ENCODE peak calls at places on chromosomes 5 and 9, in four cellular contexts. B is mammary epithelial cell, I is GM13977, X is transverse colon. O is an unnamed sample.

GRCh38 chr5:8958602-8959001 is 587.3 kb downstream of the SEMA5A start:
- DNase-seq in B (no peak), I (no peak), X (no peak), O (no peak)

GRCh38 chr5:108382784-108383358 is 973 bp upstream of the FBXL17 start:
- DNase-seq in B (peak), I (peak), X (peak), O (peak)

GRCh38 chr5:17665836-17666235 is 31.6 kb downstream of the TAF11L14 start:
- DNase-seq in B (no peak), I (no peak), X (no peak), O (no peak)

GRCh38 chr9:134304712-134305111 is 21.5 kb upstream of the RXRA start:
- DNase-seq in B (no peak), I (no peak), X (no peak), O (no peak)

GRCh38 chr9:136179761-136180160 is 25.2 kb downstream of the LHX3 start:
- DNase-seq in B (no peak), I (no peak), X (no peak), O (no peak)

GRCh38 chr9:37248651-37249163 is 128.3 kb downstream of the ZCCHC7 start:
- DNase-seq in B (no peak), I (no peak), X (no peak), O (no peak)

GRCh38 chr9:80020056-80020455 is 448.3 kb downstream of the TLE4 start:
- DNase-seq in B (no peak), I (no peak), X (no peak), O (no peak)

GRCh38 chr5:171882118-171882517 is 96.5 kb downstream of the SMIM23 start:
- DNase-seq in B (no peak), I (no peak), X (no peak), O (no peak)

GRCh38 chr5:150288361-150288760 is 1.2 kb downstream of the CAMK2A start:
- DNase-seq in B (no peak), I (no peak), X (no peak), O (no peak)

GRCh38 chr5:179874536-179875292 is 16.1 kb upstream of the MRNIP start:
- DNase-seq in B (no peak), I (no peak), X (no peak), O (no peak)

GRCh38 chr5:141507387-141508091 is 18.7 kb downstream of the PCDHGC5 start:
- DNase-seq in B (peak), I (peak), X (no peak), O (no peak)

GRCh38 chr9:76223749-76224340 is 170.4 kb downstream of the RFK start:
- DNase-seq in B (peak), I (no peak), X (no peak), O (no peak)

GRCh38 chr5:170632985-170633234 is 129.1 kb downstream of the KCNIP1 start:
- DNase-seq in B (no peak), I (peak), X (peak), O (no peak)

GRCh38 chr5:78360674-78361225 is 333 bp downstream of the SCAMP1 start:
- DNase-seq in B (no peak), I (peak), X (peak), O (peak)

GRCh38 chr5:119726544-119726943 is 97.2 kb downstream of the FAM170A start:
- DNase-seq in B (no peak), I (no peak), X (no peak), O (no peak)

GRCh38 chr9:92506184-92506857 is 24.0 kb upstream of the ASPN start:
- DNase-seq in B (peak), I (no peak), X (no peak), O (no peak)

GRCh38 chr5:63923914-63924313 is 38.3 kb downstream of the HTR1A start:
- DNase-seq in B (no peak), I (no peak), X (peak), O (peak)

GRCh38 chr9:133525677-133526076 is 918 bp upstream of the MYMK start:
- DNase-seq in B (no peak), I (no peak), X (no peak), O (no peak)

GRCh38 chr5:61228691-61229280 is 66.5 kb upstream of the SMIM15 start:
- DNase-seq in B (peak), I (no peak), X (no peak), O (no peak)

GRCh38 chr5:59099270-59099994 is 516.6 kb downstream of the RAB3C start:
- DNase-seq in B (peak), I (no peak), X (no peak), O (no peak)

GRCh38 chr9:12838546-12838945 is 63.7 kb downstream of the LURAP1L start:
- DNase-seq in B (no peak), I (no peak), X (no peak), O (no peak)

GRCh38 chr5:124651663-124652513 is 94.6 kb downstream of the ZNF608 start:
- DNase-seq in B (peak), I (peak), X (peak), O (peak)

DNA sequence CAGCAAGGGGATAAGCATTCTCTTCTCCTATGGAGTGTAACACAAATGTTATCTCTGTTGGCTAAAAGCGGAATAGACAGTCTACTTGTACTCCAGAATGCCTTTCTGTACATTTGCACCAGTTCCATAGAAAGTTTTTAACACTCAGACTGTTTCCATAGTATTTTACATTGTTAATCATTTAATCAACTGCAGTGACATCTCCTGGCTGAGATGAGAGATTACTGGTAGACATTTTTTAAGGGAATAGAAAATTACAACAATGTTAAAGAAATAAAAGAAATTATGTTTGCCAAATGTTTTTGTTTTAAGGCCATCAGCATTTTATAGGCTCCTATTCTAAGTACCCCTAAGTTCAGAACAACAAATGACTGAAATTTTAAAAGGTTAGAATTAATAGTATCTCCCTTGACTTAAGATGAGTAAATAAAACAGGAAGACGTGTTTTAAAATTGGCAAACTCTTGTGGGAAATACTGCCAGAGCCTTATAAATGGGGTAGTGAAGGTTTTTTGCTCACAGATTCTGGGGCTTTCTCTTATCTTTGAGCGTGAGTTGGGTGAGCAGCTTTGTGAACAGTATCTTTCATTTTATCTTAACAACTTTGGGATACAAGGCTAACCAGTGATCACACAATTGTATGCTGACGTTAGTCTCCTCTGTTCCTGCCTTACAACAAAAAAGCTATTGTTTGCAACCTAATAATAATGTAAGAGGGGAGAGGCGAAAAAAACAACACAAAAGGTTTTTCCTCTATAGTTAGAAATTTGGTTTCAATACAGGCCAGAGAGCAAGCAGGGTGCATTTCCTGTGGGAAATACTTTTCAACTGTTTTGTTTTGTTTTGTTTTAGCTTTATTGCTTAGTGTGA is 294.4 kb downstream of the FBXL7 start:
- DNase-seq in B (no peak), I (no peak), X (no peak), O (no peak)
- TF ChIP-seq CTCF in B (no peak), I (peak), X (no peak), O (no peak)

GRCh38 chr5:39561421-39561820 is 136.6 kb upstream of the DAB2 start:
- DNase-seq in B (peak), I (no peak), X (no peak), O (no peak)

GRCh38 chr5:39555788-39556187 is 131.0 kb upstream of the DAB2 start:
- DNase-seq in B (no peak), I (no peak), X (no peak), O (no peak)

DNA sequence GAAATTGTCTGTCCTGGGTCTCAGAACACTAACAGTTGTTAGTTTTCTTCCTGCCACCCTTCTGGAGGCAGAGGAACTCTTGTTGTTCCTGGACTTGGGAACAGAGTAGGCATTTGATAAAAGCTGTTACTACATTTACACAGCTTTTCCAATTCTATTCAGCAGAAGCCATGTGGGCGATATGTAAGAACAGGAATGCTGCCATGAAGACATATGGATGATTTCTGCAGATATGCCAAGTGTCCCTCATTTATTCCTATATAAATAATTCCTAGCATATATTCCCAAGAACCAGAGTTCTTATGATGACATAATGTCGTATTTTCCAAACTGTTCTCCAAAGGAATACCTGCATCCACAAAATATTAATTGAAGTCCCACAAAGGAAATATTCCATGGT is 135.9 kb upstream of the DAB2 start:
- DNase-seq in B (no peak), I (no peak), X (no peak), O (no peak)
- TF ChIP-seq CTCF in B (no peak), I (no peak), X (no peak), O (no peak)

GRCh38 chr5:116275282-116275681 is 190.5 kb downstream of the COMMD10 start:
- DNase-seq in B (no peak), I (no peak), X (no peak), O (no peak)

GRCh38 chr5:116273458-116274242 is 188.8 kb downstream of the COMMD10 start:
- DNase-seq in B (no peak), I (peak), X (no peak), O (no peak)

GRCh38 chr5:116274251-116274650 is 189.4 kb downstream of the COMMD10 start:
- DNase-seq in B (no peak), I (no peak), X (no peak), O (no peak)

GRCh38 chr5:116271432-116271831 is 186.6 kb downstream of the COMMD10 start:
- DNase-seq in B (peak), I (no peak), X (no peak), O (no peak)

GRCh38 chr5:116272281-116272941 is 187.6 kb downstream of the COMMD10 start:
- DNase-seq in B (no peak), I (no peak), X (no peak), O (no peak)
- TF ChIP-seq CTCF in B (peak), I (no peak), X (no peak), O (no peak)

DNA sequence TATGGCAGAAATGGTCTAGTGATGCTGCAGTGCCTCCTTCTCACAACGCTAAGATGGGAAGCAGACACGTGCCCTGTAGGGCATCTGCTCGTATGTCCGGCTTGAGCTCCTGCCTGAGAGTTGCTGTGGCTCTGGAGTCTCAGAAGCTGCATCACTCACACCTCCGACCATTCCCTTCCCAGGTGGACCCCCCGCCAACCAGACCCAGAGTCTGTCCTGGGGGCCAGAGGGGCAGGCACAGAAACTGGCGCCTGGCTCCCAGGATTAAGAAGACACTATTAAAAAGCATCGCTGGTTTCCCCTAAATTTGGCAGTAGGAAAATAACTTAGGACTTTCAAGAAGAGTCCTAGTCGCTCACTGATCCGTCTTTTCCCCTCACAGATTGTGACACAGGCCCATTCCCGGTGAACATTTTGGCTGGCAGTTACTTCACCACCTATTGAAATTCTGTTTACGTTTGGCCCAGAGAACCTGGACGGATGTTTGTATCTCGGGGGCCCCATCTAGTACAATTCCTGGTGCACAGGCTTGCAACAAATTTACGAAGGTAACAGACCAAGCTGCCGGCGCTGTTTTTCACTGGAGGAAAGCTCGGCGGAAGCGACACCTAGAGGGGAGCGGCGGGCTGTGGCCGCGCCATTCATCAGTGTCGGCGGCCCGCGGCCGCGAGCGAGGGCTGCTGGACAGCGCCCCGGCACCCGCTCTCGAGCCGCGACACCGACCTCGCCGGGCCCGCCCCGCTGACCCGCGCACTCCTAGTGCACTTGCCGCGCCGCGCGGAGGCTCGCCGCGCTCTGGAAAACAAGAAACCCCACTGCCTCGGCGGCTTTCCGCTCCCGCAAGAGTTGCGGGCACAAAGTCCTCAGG is 1.6 kb downstream of the FSTL4 start:
- DNase-seq in B (peak), I (peak), X (peak), O (peak)
- TF ChIP-seq CTCF in B (peak), I (peak), X (peak), O (peak)

DNA sequence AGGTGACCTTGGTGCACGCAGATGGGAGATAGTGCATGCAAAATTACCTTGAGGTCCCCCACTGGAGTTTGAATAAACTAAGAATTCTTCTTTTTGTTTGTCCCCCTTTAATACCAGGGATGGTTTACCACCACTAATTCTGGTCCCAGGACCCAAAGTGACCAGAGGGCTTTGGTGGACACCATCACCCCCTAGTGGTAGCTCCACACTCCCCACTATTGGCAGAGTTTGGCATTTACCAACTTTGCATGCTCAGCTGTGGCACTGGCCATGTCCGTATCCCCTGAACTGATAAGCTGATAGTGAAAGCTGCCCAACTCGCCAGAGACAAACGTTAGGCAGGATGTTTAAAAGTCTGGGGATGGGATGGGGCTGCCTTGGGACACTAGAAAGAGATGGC is 3.3 kb downstream of the ASTN2 start:
- DNase-seq in B (peak), I (peak), X (no peak), O (peak)
- TF ChIP-seq CTCF in B (peak), I (peak), X (peak), O (peak)

DNA sequence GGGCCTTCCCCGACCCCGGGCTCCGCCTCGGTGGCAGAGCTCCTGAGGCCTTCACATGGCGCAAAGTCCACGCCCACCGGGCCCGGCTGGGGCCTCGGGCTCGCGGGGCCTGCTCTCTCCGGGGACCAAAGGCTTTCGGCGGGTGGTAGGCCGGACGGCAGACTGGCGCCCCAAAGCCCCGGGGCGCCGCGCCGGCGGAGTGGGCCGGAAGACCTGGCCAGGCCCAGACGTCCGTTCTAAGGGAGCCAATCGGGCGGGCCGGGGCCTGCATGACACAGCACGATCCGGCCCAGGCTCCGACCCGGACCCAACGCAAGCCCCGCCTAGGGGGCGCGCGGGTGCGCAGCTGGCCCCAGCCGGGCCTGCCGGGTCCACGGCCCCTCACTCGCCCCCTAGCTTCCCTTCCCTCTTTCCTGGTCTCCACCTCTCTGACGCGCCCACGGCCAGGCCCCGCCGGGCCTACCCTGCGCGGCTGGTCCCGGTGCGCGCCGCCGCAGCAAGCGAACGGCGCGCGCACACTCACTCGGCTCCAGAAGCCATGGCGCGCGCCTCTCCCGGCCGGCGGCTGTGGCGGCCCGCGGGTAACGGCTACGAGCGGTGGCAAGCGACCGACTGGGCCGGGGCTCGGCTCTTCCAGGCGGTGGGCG is 488 bp downstream of the VCP start:
- DNase-seq in B (peak), I (peak), X (peak), O (peak)
- TF ChIP-seq CTCF in B (peak), I (peak), X (peak), O (peak)

O was measured in body of pancreas.